ENCODE peak calls at places on chromosomes 4 and X, in five cellular contexts. W, J, Y, Q and Z are unnamed samples.

GRCh38 chr4:138330531-138330930 is 88.4 kb upstream of the SLC7A11 start:
- DNase-seq in Q (no peak), Y (no peak), J (no peak), W (peak; percentile 27), Z (no peak)

GRCh38 chrX:19902110-19902509 is 14.7 kb upstream of the SH3KBP1 start:
- DNase-seq in Y (no peak), W (peak; percentile 38), J (no peak), Q (no peak), Z (no peak)

GRCh38 chr4:15563871-15564270 is 91.3 kb downstream of the FBXL5 start:
- DNase-seq in J (no peak), Y (no peak), W (no peak), Q (no peak), Z (no peak)

GRCh38 chrX:133660356-133660755 is 245.1 kb upstream of the GPC4 start:
- DNase-seq in J (no peak), W (peak; percentile 48), Q (peak; percentile 33), Y (no peak), Z (no peak)

GRCh38 chrX:13411496-13412207 is 91.8 kb upstream of the ATXN3L start:
- DNase-seq in Y (no peak), W (no peak), J (no peak), Q (no peak), Z (no peak)

GRCh38 chrX:48834383-48834709 is 1.1 kb downstream of the PCSK1N start:
- DNase-seq in Q (no peak), J (no peak), Y (no peak), W (no peak), Z (no peak)

GRCh38 chr4:102312447-102312846 is 32.8 kb downstream of the SLC39A8 start:
- DNase-seq in Y (no peak), W (no peak), Q (no peak), J (no peak), Z (no peak)

GRCh38 chr4:20809796-20810195 is 109.5 kb downstream of the PACRGL start:
- DNase-seq in Q (no peak), Y (no peak), W (no peak), J (no peak), Z (no peak)

GRCh38 chr4:158771776-158772175 is 3.0 kb downstream of the FNIP2 start:
- DNase-seq in W (no peak), Y (no peak), J (no peak), Q (no peak), Z (no peak)

GRCh38 chrX:100090931-100091330 is 319.1 kb downstream of the PCDH19 start:
- DNase-seq in Q (no peak), Y (no peak), W (no peak), J (no peak), Z (no peak)

DNA sequence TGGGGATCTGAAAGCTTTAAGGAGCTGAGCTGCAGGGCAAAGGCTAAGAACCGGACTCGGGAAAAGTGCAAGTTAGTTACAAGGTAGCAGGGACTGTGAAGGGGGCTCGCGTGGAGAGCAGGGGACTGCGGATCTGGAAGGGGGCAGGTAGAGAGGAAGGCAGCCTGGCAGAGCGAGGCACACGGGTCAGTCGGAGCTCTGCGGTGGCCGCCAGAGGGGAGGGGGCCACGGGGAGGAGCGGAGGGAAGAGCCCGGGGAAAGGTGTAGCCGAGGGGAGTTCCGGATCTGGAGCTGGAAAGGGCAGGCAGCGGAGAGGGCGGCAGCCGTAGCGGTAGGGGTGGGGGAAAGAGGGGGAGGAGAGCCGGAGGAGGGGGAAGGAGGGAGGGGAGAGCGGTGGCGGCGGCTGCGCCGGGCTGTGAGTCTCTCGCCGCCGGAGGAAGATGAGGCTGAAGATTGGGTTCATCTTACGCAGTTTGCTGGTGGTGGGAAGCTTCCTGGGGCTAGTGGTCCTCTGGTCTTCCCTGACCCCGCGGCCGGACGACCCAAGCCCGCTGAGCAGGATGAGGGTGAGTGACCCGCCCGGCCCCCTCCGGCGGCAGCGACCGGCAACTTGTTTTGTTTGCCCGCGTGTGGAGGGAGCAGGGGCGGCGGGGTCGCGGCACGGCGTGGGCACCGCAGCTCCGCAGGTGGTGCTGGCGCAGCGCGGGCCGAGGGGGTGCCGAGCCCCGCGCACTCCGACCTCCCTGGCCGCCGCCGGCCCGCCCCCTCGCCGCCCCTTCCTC is at the start of gene GALNT7:
- DNase-seq in Y (peak; percentile 92), Q (peak; percentile 67), W (peak; percentile 52), J (peak; percentile 73), Z (peak; percentile 83)
- TF ChIP-seq POLR2A in Y (no peak), Q (no peak), W (no peak), J (no peak), Z (no peak)

GRCh38 chr4:2788101-2788500 is 4.8 kb upstream of the SH3BP2 start:
- DNase-seq in J (no peak), W (no peak), Q (no peak), Y (no peak), Z (no peak)

GRCh38 chr4:2786794-2787229 is 6.1 kb upstream of the SH3BP2 start:
- DNase-seq in Q (no peak), Y (peak; percentile 58), W (no peak), J (no peak), Z (no peak)

GRCh38 chr4:2788532-2789103 is 4.3 kb upstream of the SH3BP2 start:
- DNase-seq in Y (peak; percentile 52), Q (peak; percentile 31), W (peak; percentile 29), J (peak; percentile 81), Z (no peak)

GRCh38 chr4:2786152-2786671 is 6.7 kb upstream of the SH3BP2 start:
- DNase-seq in W (no peak), Y (no peak), J (no peak), Q (no peak), Z (peak; percentile 34)

GRCh38 chr4:2787230-2788100 is 5.4 kb upstream of the SH3BP2 start:
- DNase-seq in J (peak; percentile 62), Q (peak; percentile 42), Y (peak; percentile 73), W (no peak), Z (peak; percentile 70)
- TF ChIP-seq POLR2A in J (no peak), Q (no peak), Y (no peak), W (no peak), Z (no peak)

GRCh38 chrX:27622883-27623282 is 32.7 kb downstream of the DCAF8L2 start:
- DNase-seq in Y (no peak), J (no peak), W (no peak), Q (no peak), Z (no peak)

GRCh38 chrX:27619975-27620374 is 29.8 kb downstream of the DCAF8L2 start:
- DNase-seq in Y (no peak), J (no peak), W (peak; percentile 8), Q (no peak), Z (no peak)

DNA sequence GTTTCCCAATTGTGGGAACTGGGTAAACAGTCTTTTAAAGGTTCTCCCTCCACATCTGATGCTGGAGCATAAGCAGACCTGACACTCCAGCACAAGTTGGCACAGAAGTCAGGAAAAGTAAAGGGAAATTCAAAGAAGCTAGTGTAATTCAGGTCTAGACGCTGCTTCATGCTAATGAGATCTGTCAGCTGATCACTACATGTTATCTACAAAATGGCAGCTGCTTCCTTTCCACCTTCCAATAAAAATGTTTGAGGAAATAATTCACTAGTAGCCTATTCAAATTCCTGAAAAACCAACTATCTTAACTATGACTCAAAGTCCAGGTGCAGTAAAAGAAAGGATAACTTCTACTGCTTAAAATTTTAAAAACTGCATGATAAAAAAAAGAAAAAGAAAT is 29.3 kb downstream of the DCAF8L2 start:
- DNase-seq in Q (no peak), J (no peak), Y (no peak), W (no peak), Z (no peak)
- TF ChIP-seq POLR2A in Q (no peak), J (no peak), Y (no peak), W (no peak), Z (no peak)

GRCh38 chr4:128810871-128811570 is 1.5 kb downstream of the JADE1 start:
- DNase-seq in Q (peak; percentile 86), W (peak; percentile 90), J (peak; percentile 92), Y (peak; percentile 95), Z (peak; percentile 85)
- TF ChIP-seq POLR2A in Q (peak; percentile 58), W (peak; percentile 59), J (peak; percentile 71), Y (peak; percentile 44), Z (peak; percentile 23)

GRCh38 chr4:83115656-83116285 is 1.2 kb upstream of the PLAC8 start:
- DNase-seq in W (no peak), Y (no peak), Q (no peak), J (no peak), Z (no peak)

GRCh38 chr4:83115000-83115399 is 471 bp upstream of the PLAC8 start:
- DNase-seq in Y (no peak), Q (no peak), J (no peak), W (peak; percentile 59), Z (no peak)

GRCh38 chr4:83113429-83113786 is 1.1 kb downstream of the PLAC8 start:
- DNase-seq in J (no peak), W (no peak), Q (no peak), Y (no peak), Z (no peak)

GRCh38 chr4:83112678-83113428 is 1.7 kb downstream of the PLAC8 start:
- DNase-seq in J (no peak), W (peak; percentile 12), Y (no peak), Q (no peak), Z (peak; percentile 26)

DNA sequence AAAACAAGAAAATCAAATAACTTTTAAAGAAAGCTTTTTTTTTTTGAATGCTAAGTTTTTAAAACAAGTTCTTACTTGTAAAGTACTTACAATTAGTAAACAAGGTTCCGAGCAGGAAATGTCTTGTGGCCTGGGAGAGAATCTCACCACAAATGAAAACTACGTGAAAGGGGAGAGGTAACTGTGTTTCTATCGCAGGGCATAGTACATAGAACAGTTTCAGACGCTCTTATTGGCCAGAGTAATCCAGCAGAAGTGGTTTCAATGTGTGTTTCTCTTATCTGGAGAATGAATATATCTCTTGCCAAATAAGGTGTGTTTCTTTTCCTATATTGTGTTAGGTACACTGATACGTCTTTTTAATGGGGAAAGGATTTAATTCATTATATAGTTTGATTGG is at the start of gene PLAC8:
- DNase-seq in W (no peak), Y (no peak), J (no peak), Q (no peak), Z (peak; percentile 73)
- TF ChIP-seq POLR2A in W (no peak), Y (peak; percentile 31), J (peak; percentile 63), Q (no peak), Z (peak; percentile 89)

GRCh38 chr4:173522160-173522873 is 7.7 kb downstream of the HAND2 start:
- DNase-seq in Q (peak; percentile 56), W (peak; percentile 85), J (peak; percentile 78), Y (peak; percentile 93), Z (peak; percentile 71)
- TF ChIP-seq POLR2A in Q (peak; percentile 13), W (no peak), J (no peak), Y (no peak), Z (no peak)

GRCh38 chr4:40246547-40246900 is 49.7 kb downstream of the RHOH start:
- DNase-seq in J (no peak), Y (no peak), W (no peak), Q (no peak), Z (no peak)
- TF ChIP-seq POLR2A in J (no peak), Y (no peak), W (no peak), Q (no peak), Z (no peak)

DNA sequence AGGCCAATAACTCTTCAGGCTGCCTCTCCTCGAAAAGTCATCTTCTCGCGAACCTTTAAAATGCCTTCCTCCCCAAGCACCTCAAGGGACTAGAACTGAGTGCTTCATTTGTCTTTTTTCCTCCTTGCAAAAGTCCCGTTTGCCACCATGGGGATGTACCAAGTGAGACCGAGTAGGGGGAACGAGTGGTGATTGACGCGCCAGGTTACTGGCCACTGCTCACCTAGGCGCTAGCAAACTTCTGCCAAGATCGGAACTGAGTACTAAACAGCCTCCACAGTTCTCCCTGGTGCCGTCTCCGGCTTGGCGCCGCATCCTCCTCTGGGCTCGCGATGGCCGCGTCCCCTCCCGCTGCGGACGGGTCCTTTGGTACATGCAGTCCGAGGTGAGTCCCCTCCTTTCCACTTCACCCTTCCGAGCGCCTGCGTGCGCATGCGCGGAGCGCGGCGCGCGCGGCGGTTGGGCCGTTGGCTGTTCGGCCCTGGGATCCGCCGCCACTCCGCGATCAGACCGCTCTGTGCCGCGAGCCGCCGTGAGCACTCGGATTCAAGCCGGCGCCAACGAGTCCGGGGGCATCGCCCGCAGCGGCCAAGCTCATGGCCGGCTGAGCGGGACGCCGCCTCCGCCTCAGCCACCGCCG is at the start of gene CDK16:
- DNase-seq in J (peak; percentile 89), Y (peak; percentile 95), W (peak; percentile 84), Q (peak; percentile 84), Z (peak; percentile 86)
- TF ChIP-seq POLR2A in J (peak; percentile 88), Y (peak; percentile 74), W (peak; percentile 89), Q (peak; percentile 70), Z (peak; percentile 86)